ENCODE peak calls at places on chromosome 12, in eight cellular contexts. M is ELF-1; P is RWPE2; L is neural progenitor cell; G is progenitor cell of endocrine pancreas; W is A172; U is COR-L47; J is stimulated activated CD4-positive, alpha-beta T cell treated with anti-CD3 and anti-CD28 coated beads, Interleukin-4, amount 100 ng/mL, for 1 hour. A is an unnamed sample.

GRCh38 chr12:70652451-70652850 is 15.2 kb upstream of the PTPRB start:
- DNase-seq in M (no peak), P (no peak), L (no peak), G (no peak), W (no peak), U (no peak), J (no peak), A (no peak)

GRCh38 chr12:76890407-76891143 is 11.8 kb upstream of the CSRP2 start:
- DNase-seq in M (no peak), P (peak), L (no peak), G (no peak), W (peak), U (no peak), J (peak), A (no peak)

GRCh38 chr12:3753549-3754284 is 808 bp upstream of the CRACR2A start:
- DNase-seq in M (peak), P (no peak), L (no peak), G (no peak), W (no peak), U (no peak), J (no peak), A (no peak)

GRCh38 chr12:79645235-79645630 is 45.5 kb downstream of the PAWR start:
- DNase-seq in M (no peak), P (no peak), L (peak), G (no peak), W (no peak), U (no peak), J (no peak), A (no peak)

GRCh38 chr12:3698218-3698974 is 54.5 kb downstream of the CRACR2A start:
- DNase-seq in M (no peak), P (no peak), L (peak), G (no peak), W (peak), U (peak), J (no peak), A (peak)

GRCh38 chr12:131065801-131066200 is 112.1 kb downstream of the ADGRD1 start:
- DNase-seq in M (no peak), P (no peak), L (no peak), G (no peak), W (no peak), U (no peak), J (no peak), A (no peak)

GRCh38 chr12:123109319-123109772 is 41.5 kb downstream of the PITPNM2 start:
- DNase-seq in M (no peak), P (no peak), L (no peak), G (no peak), W (no peak), U (no peak), J (no peak), A (no peak)

GRCh38 chr12:93813972-93814821 is 137.0 kb downstream of the CRADD start:
- DNase-seq in M (no peak), P (no peak), L (no peak), G (no peak), W (no peak), U (no peak), J (no peak), A (no peak)